ENCODE peak calls at places on chromosomes 7 and 10, in four cellular contexts. S, K, D and X are unnamed samples.

GRCh38 chr7:47221826-47222225 is 360.1 kb downstream of the TNS3 start:
- DNase-seq in S (no peak), K (no peak), D (no peak), X (no peak)

GRCh38 chr7:108630002-108630401 is 60.3 kb downstream of the DNAJB9 start:
- DNase-seq in S (no peak), K (peak; percentile 56), D (no peak), X (peak; percentile 14)

GRCh38 chr7:92460109-92460508 is 12.8 kb downstream of the GATAD1 start:
- DNase-seq in S (no peak), K (no peak), D (no peak), X (no peak)

GRCh38 chr7:158761945-158762344 is 57.3 kb upstream of the NCAPG2 start:
- DNase-seq in S (no peak), K (no peak), D (no peak), X (no peak)

GRCh38 chr7:123352226-123352550 is 152.4 kb upstream of the SLC13A1 start:
- DNase-seq in S (no peak), K (no peak), D (no peak), X (no peak)

GRCh38 chr10:79984851-79985250 is 35.9 kb upstream of the SFTPD start:
- DNase-seq in S (no peak), K (no peak), D (peak; percentile 20), X (no peak)

GRCh38 chr10:3095373-3096139 is 28.2 kb downstream of the PFKP start:
- DNase-seq in S (no peak), K (peak; percentile 99), D (peak; percentile 98), X (peak; percentile 99)

GRCh38 chr7:145919712-145920111 is 196.9 kb upstream of the CNTNAP2 start:
- DNase-seq in S (no peak), K (peak; percentile 3), D (no peak), X (no peak)

GRCh38 chr10:110088756-110089155 is 81.0 kb downstream of the ADD3 start:
- DNase-seq in S (no peak), K (no peak), D (no peak), X (no peak)

GRCh38 chr7:104415700-104416099 is 87.3 kb downstream of the LHFPL3 start:
- DNase-seq in S (no peak), K (no peak), D (peak; percentile 4), X (no peak)

GRCh38 chr7:82441916-82442478 is 1.6 kb downstream of the CACNA2D1 start:
- DNase-seq in S (no peak), K (peak; percentile 24), D (peak; percentile 18), X (peak; percentile 41)

GRCh38 chr10:58856508-58857240 is 319.8 kb upstream of the PHYHIPL start:
- DNase-seq in S (no peak), K (peak; percentile 98), D (peak; percentile 94), X (peak; percentile 80)

GRCh38 chr10:90806677-90807076 is 51.2 kb downstream of the HTR7 start:
- DNase-seq in S (no peak), K (no peak), D (no peak), X (no peak)

GRCh38 chr10:108204528-108205313 is 1040.2 kb upstream of the SORCS1 start:
- DNase-seq in S (no peak), K (peak; percentile 17), D (peak; percentile 5), X (no peak)

GRCh38 chr10:72414642-72415041 is 59.9 kb upstream of the DNAJB12 start:
- DNase-seq in S (no peak), K (no peak), D (no peak), X (no peak)

GRCh38 chr7:128954830-128955797 is 17.4 kb downstream of the IRF5 start:
- DNase-seq in S (no peak), K (peak; percentile 47), D (no peak), X (no peak)

GRCh38 chr10:30055094-30055701 is 4.2 kb downstream of the JCAD start:
- DNase-seq in S (no peak), K (peak; percentile 41), D (no peak), X (peak; percentile 70)

GRCh38 chr10:30057421-30057841 is 2.0 kb downstream of the JCAD start:
- DNase-seq in S (no peak), K (peak; percentile 17), D (peak; percentile 58), X (peak; percentile 47)

GRCh38 chr10:30056281-30056680 is 3.1 kb downstream of the JCAD start:
- DNase-seq in S (no peak), K (peak; percentile 65), D (no peak), X (peak; percentile 67)

GRCh38 chr10:30058111-30058510 is 1.3 kb downstream of the JCAD start:
- DNase-seq in S (no peak), K (peak; percentile 6), D (no peak), X (peak; percentile 34)

DNA sequence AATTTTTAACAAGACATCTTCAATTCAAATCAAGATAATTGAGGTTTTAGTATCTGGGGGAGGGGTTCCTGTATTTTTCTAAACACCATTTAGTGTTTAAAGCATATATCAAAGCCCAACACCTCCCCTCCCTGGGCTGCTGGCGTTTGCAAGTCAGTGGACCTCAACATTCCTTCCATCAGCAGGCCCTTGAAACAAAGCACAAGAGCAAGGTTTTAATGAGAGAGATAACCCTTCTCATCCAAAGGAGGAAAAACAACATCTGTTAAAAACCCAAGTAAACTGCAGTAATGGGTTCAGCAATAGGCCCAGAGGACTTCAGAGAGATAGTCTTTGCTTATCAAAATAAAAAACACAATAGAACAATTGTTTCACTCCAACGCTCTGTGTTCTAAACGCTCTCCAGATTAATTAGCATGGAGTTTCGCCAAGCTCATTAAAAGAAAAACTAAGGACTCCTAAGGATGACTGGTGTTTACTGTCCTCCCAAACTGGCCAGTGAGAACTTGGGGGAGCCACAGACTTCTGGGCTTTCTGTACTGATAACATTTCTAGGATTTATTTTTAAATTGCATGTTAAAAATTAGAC is 2.5 kb downstream of the JCAD start:
- DNase-seq in S (no peak), K (peak; percentile 49), D (no peak), X (peak; percentile 51)
- H3K4me3 ChIP-seq in S (no peak overlapping the region), K (peak overlapping the region; percentile 6), D (no peak overlapping the region), X (peak overlapping the region; percentile 80)

DNA sequence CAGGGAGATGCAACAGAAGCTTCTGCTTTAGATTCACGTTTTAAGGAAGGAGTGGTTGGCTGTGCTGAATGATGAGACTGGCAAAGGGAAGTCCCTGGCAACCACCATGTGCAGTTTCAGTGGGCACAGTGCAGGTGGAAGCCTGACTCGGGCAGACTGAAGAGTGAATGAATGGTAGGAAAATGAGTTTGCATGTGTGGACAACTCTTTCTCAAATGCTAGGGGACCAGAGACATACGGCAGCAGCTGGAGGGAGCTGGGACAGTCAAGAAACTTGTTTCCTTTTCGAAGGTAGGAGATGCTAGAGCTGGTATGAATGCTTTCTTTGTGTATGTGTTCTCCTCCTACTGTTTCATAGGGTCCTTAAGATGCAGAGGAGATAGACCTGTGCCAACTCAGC is 29.0 kb downstream of the PODXL start:
- DNase-seq in S (no peak), K (no peak), D (no peak), X (no peak)
- H3K4me3 ChIP-seq in S (no peak overlapping the region), K (no peak overlapping the region), D (no peak overlapping the region), X (no peak overlapping the region)

GRCh38 chr7:149414745-149415390 is 46.0 kb downstream of the ZNF777 start:
- DNase-seq in S (no peak), K (peak; percentile 82), D (peak; percentile 29), X (peak; percentile 80)
- H3K4me3 ChIP-seq in S (no peak overlapping the region), K (peak overlapping the region; percentile 52), D (no peak overlapping the region), X (peak overlapping the region; percentile 7)

GRCh38 chr10:27035163-27035562 is 65.1 kb downstream of the ANKRD26 start:
- DNase-seq in S (no peak), K (no peak), D (no peak), X (no peak)

GRCh38 chr10:27030060-27030459 is 70.2 kb downstream of the ANKRD26 start:
- DNase-seq in S (no peak), K (peak; percentile 5), D (no peak), X (no peak)
- H3K4me3 ChIP-seq in S (no peak overlapping the region), K (no peak overlapping the region), D (no peak overlapping the region), X (no peak overlapping the region)

GRCh38 chr10:117536862-117537435 is 5.6 kb upstream of the EMX2 start:
- DNase-seq in S (no peak), K (no peak), D (no peak), X (no peak)
- H3K4me3 ChIP-seq in S (no peak overlapping the region), K (no peak overlapping the region), D (no peak overlapping the region), X (no peak overlapping the region)

GRCh38 chr7:2795906-2796305 is 48.2 kb downstream of the GNA12 start:
- DNase-seq in S (no peak), K (no peak), D (no peak), X (no peak)

GRCh38 chr7:2799253-2799652 is 44.9 kb downstream of the GNA12 start:
- DNase-seq in S (no peak), K (no peak), D (no peak), X (no peak)

GRCh38 chr7:2794836-2795636 is 49.1 kb downstream of the GNA12 start:
- DNase-seq in S (no peak), K (no peak), D (no peak), X (no peak)

GRCh38 chr7:2798669-2799068 is 45.4 kb downstream of the GNA12 start:
- DNase-seq in S (no peak), K (no peak), D (no peak), X (no peak)

DNA sequence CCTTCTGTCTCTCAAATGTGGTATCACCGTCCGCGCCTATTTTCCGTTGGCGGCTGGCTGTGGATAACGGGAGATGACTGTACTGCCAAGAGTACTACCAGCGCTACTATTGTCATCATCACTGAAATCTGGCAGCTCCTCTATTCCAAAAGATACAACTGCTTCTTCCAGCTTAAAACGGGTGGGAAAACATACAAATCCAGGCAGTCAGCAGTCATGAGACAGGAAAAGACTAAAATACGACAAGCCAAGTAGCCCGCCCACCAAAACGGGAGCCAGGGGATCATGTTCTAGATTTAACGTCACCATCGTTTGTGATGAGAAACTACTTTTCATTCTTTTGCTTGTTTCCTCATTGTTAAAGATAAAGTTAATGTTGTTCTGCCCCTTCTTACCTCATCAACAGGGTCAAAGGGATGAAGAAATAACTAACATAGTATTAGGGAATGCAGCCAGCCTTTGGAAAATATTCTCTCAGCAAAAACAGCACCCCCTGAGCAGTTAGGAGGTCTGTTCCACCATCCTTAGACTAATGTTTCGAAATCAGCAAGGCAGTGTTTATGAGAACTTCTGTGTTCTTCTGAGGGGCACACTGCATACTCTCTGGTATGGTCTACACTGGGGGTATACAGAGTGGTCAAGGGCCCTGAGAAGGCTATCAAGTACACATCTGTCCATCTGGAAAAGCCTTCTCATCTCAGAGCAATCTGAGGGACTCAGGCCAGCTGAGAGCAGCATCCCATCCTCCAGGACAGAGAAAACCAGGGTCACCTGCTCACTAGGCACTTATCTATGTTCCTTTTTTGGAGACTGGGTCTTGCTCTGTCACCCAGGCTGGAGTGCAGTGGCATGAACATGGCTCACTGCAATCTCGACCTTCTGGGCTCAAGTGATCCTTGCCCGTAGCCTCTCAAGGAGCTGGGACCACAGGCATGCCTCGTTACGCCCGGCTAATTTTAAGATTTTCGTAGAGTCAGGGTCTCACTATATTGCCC is 47.5 kb downstream of the GNA12 start:
- DNase-seq in S (no peak), K (peak; percentile 96), D (no peak), X (peak; percentile 65)
- H3K4me3 ChIP-seq in S (no peak overlapping the region), K (no peak overlapping the region), D (no peak overlapping the region), X (peak overlapping the region; percentile 32)

GRCh38 chr7:94397721-94398120 is 3.0 kb downstream of the COL1A2 start:
- DNase-seq in S (no peak), K (peak; percentile 47), D (no peak), X (no peak)
- H3K4me3 ChIP-seq in S (no peak overlapping the region), K (peak overlapping the region; percentile 69), D (no peak overlapping the region), X (no peak overlapping the region)